ENCODE peak calls at places on chromosomes 12 and 14, in nine cellular contexts. O, J, T, E, Z, A, Q, Y and G are unnamed samples.

GRCh38 chr12:59736359-59736758 is 140.5 kb downstream of the SLC16A7 start:
- DNase-seq in O (no peak), J (no peak), T (no peak), E (no peak), Z (no peak), A (no peak), Q (no peak), Y (no peak), G (no peak)

GRCh38 chr14:80395031-80395430 is 183.7 kb upstream of the DIO2 start:
- DNase-seq in O (no peak), J (no peak), T (no peak), E (no peak), Z (peak), A (no peak), Q (no peak), Y (no peak), G (peak)

GRCh38 chr12:130137141-130138018 is 24.9 kb upstream of the FZD10 start:
- DNase-seq in O (no peak), J (no peak), T (no peak), E (no peak), Z (no peak), A (peak), Q (no peak), Y (no peak), G (no peak)

GRCh38 chr14:96272777-96273471 is 16.9 kb downstream of the BDKRB1 start:
- DNase-seq in O (no peak), J (peak), T (peak), E (no peak), Z (no peak), A (peak), Q (no peak), Y (no peak), G (no peak)

GRCh38 chr14:62158779-62159178 is 396.6 kb downstream of the SNAPC1 start:
- DNase-seq in O (no peak), J (no peak), T (no peak), E (no peak), Z (no peak), A (no peak), Q (no peak), Y (no peak), G (no peak)

GRCh38 chr12:88562151-88562550 is 18.1 kb downstream of the KITLG start:
- DNase-seq in O (no peak), J (no peak), T (no peak), E (no peak), Z (no peak), A (no peak), Q (no peak), Y (no peak), G (no peak)

GRCh38 chr12:126084480-126084879 is 1019.2 kb downstream of the AACS start:
- DNase-seq in O (no peak), J (no peak), T (no peak), E (no peak), Z (no peak), A (no peak), Q (no peak), Y (no peak), G (no peak)

GRCh38 chr12:55194382-55194781 is 26.4 kb upstream of the OR10A7 start:
- DNase-seq in O (no peak), J (no peak), T (no peak), E (no peak), Z (no peak), A (no peak), Q (no peak), Y (no peak), G (no peak)

GRCh38 chr12:88339966-88340365 is 197.9 kb downstream of the TMTC3 start:
- DNase-seq in O (no peak), J (peak), T (no peak), E (no peak), Z (peak), A (no peak), Q (no peak), Y (no peak), G (no peak)

GRCh38 chr14:66174453-66174891 is 311.7 kb upstream of the CCDC196 start:
- DNase-seq in O (no peak), J (no peak), T (no peak), E (no peak), Z (no peak), A (no peak), Q (peak), Y (peak), G (no peak)

GRCh38 chr14:42806909-42807315 is 1200.2 kb downstream of the LRFN5 start:
- DNase-seq in O (no peak), J (peak), T (no peak), E (peak), Z (no peak), A (no peak), Q (peak), Y (peak), G (no peak)

GRCh38 chr12:31370645-31371620 is 45.0 kb upstream of the SINHCAF start:
- DNase-seq in O (no peak), J (no peak), T (no peak), E (no peak), Z (no peak), A (no peak), Q (peak), Y (peak), G (no peak)

GRCh38 chr12:75550401-75550851 is 39.0 kb upstream of the KRR1 start:
- DNase-seq in O (no peak), J (no peak), T (no peak), E (no peak), Z (no peak), A (no peak), Q (peak), Y (peak), G (no peak)

GRCh38 chr12:102735104-102735503 is 181.9 kb downstream of the PAH start:
- DNase-seq in O (no peak), J (no peak), T (no peak), E (no peak), Z (no peak), A (no peak), Q (no peak), Y (no peak), G (no peak)

GRCh38 chr14:32761381-32761968 is 177.2 kb upstream of the NPAS3 start:
- DNase-seq in O (no peak), J (peak), T (no peak), E (no peak), Z (peak), A (no peak), Q (peak), Y (peak), G (no peak)

GRCh38 chr12:51070004-51070403 is 13.4 kb downstream of the CSRNP2 start:
- DNase-seq in O (no peak), J (peak), T (no peak), E (no peak), Z (peak), A (no peak), Q (peak), Y (peak), G (no peak)

GRCh38 chr14:22052795-22053194 is 379.2 kb upstream of the OR4E1 start:
- DNase-seq in O (no peak), J (no peak), T (no peak), E (no peak), Z (no peak), A (no peak), Q (no peak), Y (no peak), G (no peak)

GRCh38 chr12:22625671-22626251 is 790 bp downstream of the ETNK1 start:
- DNase-seq in O (peak), J (peak), T (no peak), E (no peak), Z (peak), A (peak), Q (peak), Y (peak), G (no peak)

GRCh38 chr12:22627351-22627750 is 2.4 kb downstream of the ETNK1 start:
- DNase-seq in O (no peak), J (no peak), T (no peak), E (no peak), Z (no peak), A (no peak), Q (no peak), Y (no peak), G (no peak)

GRCh38 chr12:22626429-22626828 is 1.5 kb downstream of the ETNK1 start:
- DNase-seq in O (no peak), J (peak), T (no peak), E (no peak), Z (peak), A (no peak), Q (peak), Y (peak), G (no peak)

GRCh38 chr12:22624908-22625646 is at the start of gene ETNK1:
- DNase-seq in O (peak), J (peak), T (peak), E (peak), Z (peak), A (peak), Q (peak), Y (peak), G (peak)

DNA sequence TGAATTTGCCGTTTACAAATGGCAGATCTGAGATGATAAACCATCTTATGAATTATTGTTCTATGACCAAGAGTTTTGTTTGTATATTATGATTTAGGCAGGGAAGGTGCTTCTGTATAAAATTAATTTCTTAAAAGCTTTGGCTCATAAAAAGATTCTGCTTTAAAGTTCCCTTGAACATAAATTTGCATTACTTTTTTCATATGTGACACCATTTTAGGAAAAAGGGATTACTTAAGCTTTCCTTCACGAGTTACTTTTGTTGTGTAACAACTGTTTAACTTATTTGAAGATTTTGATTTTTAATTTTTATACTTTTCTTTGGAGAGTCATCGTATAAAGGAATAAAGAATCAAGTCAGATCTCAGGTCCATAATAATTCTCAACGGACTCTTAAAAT is 3.3 kb downstream of the ETNK1 start:
- DNase-seq in O (no peak), J (no peak), T (no peak), E (no peak), Z (no peak), A (no peak), Q (no peak), Y (no peak), G (no peak)
- H3K4me3 ChIP-seq in O (peak), J (no peak), T (no peak), E (peak), Z (no peak), A (peak), Q (no peak), Y (peak), G (no peak)

GRCh38 chr14:58636129-58636528 is 1.6 kb upstream of the DACT1 start:
- DNase-seq in O (no peak), J (no peak), T (no peak), E (no peak), Z (no peak), A (no peak), Q (no peak), Y (no peak), G (no peak)

GRCh38 chr14:58639842-58640484 is 2.2 kb downstream of the DACT1 start:
- DNase-seq in O (no peak), J (peak), T (no peak), E (peak), Z (peak), A (peak), Q (peak), Y (peak), G (peak)

GRCh38 chr14:58638231-58639205 is 756 bp downstream of the DACT1 start:
- DNase-seq in O (no peak), J (peak), T (no peak), E (no peak), Z (peak), A (peak), Q (peak), Y (peak), G (no peak)

GRCh38 chr14:58637040-58637390 is 747 bp upstream of the DACT1 start:
- DNase-seq in O (no peak), J (peak), T (peak), E (peak), Z (peak), A (peak), Q (peak), Y (peak), G (peak)

GRCh38 chr14:58637391-58638230 is at the start of gene DACT1:
- DNase-seq in O (peak), J (peak), T (peak), E (peak), Z (peak), A (peak), Q (peak), Y (peak), G (peak)
- TF ChIP-seq CTCF in O (no peak), J (no peak), T (no peak), E (no peak), Z (no peak), A (peak), Q (no peak), Y (no peak), G (no peak)

GRCh38 chr14:71320734-71321555 is 413.7 kb downstream of the PCNX1 start:
- DNase-seq in O (peak), J (peak), T (peak), E (no peak), Z (peak), A (peak), Q (peak), Y (peak), G (no peak)

GRCh38 chr14:71319646-71320045 is 412.4 kb downstream of the PCNX1 start:
- DNase-seq in O (peak), J (peak), T (no peak), E (no peak), Z (peak), A (peak), Q (peak), Y (peak), G (no peak)

GRCh38 chr14:71318097-71318459 is 410.8 kb downstream of the PCNX1 start:
- DNase-seq in O (no peak), J (no peak), T (no peak), E (no peak), Z (no peak), A (no peak), Q (no peak), Y (no peak), G (no peak)

GRCh38 chr14:71321556-71322315 is 414.5 kb downstream of the PCNX1 start:
- DNase-seq in O (peak), J (peak), T (no peak), E (no peak), Z (peak), A (peak), Q (peak), Y (peak), G (no peak)

GRCh38 chr14:71320107-71320733 is 413.0 kb downstream of the PCNX1 start:
- DNase-seq in O (peak), J (peak), T (peak), E (peak), Z (peak), A (peak), Q (peak), Y (peak), G (peak)
- H3K4me3 ChIP-seq in O (peak), J (peak), T (peak), E (peak), Z (peak), A (peak), Q (peak), Y (peak), G (peak)

GRCh38 chr12:95721320-95721719 is 69.2 kb downstream of the NTN4 start:
- DNase-seq in O (no peak), J (no peak), T (no peak), E (no peak), Z (peak), A (peak), Q (no peak), Y (no peak), G (no peak)
- TF ChIP-seq CTCF in O (peak), J (peak), T (no peak), E (peak), Z (peak), A (no peak), Q (no peak), Y (no peak), G (peak)

GRCh38 chr12:113090740-113091139 is 34.2 kb downstream of the DTX1 start:
- DNase-seq in O (no peak), J (no peak), T (no peak), E (no peak), Z (no peak), A (no peak), Q (no peak), Y (no peak), G (no peak)

GRCh38 chr12:113091506-113091905 is 35.0 kb downstream of the DTX1 start:
- DNase-seq in O (no peak), J (no peak), T (no peak), E (no peak), Z (no peak), A (no peak), Q (no peak), Y (no peak), G (no peak)

GRCh38 chr12:113094738-113095137 is 38.2 kb downstream of the DTX1 start:
- DNase-seq in O (no peak), J (no peak), T (no peak), E (no peak), Z (no peak), A (no peak), Q (no peak), Y (no peak), G (no peak)

GRCh38 chr12:113093409-113094101 is 37.0 kb downstream of the DTX1 start:
- DNase-seq in O (no peak), J (no peak), T (no peak), E (no peak), Z (no peak), A (no peak), Q (no peak), Y (no peak), G (no peak)

DNA sequence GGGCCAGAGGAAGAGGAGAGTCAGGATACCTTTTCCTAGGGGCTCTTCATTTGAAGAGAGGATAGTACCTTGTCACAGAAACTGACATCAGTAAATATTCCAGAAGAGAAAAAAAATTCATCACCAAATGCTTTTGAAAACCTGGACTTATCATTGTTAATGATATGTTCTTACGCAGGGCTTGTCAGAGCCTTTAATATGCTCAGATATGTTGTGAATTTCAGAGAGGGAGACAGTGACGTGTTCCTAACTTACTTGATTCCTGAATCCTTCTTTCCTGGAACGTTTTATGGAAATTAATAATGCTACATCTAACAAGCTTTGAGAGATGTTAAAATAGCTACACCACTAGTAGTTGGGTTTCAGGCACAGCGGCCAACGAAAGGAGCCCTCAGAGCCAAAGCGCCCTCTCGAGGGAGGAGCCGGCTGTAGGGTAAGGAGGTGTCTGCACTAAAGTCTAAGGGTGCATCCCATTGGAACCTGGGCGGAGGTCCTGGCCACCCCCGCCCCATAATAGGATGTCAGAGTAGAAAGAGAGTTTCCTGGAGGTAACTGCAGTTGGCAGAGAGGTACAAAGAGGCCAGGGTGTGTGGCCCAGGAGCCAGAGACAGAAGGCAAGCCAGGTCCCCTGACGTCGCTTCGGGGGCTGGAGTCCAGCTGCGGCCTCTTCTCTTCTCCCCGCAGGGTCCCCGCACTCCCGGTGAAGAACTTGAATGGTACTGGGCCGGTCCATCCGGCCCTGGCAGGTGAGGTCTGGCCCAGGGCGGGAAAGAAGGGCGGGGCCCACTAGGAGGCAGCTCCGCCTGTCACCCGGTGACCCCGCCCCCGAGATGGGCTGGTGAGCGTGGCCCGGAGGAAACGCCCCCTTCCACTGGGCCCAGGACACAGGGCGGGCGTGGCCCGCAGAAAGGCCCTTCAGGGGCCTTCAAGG is 36.2 kb downstream of the DTX1 start:
- DNase-seq in O (no peak), J (no peak), T (peak), E (no peak), Z (no peak), A (peak), Q (no peak), Y (peak), G (no peak)
- H3K4me3 ChIP-seq in O (no peak), J (no peak), T (no peak), E (no peak), Z (no peak), A (peak), Q (no peak), Y (no peak), G (no peak)

DNA sequence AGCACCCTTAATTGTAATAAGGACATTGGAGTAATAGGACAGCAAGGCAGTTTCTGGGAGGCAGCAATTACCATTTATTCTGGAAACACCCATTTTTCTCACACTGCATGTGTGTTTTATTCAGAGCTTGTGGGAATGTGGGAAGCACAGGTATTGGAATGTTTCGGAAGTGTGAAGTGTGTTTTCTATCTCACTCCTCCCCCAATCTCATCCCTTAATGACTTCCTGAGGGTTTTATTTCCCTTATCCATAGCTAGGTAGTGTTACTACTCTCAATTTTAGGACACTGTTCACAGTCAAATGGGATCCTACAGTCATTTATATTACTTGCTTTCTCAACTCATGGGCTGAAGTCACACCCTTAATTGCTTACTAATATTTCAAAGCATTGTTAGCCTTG is 20.3 kb downstream of the PCBP2 start:
- DNase-seq in O (no peak), J (no peak), T (no peak), E (no peak), Z (no peak), A (no peak), Q (no peak), Y (no peak), G (no peak)
- TF ChIP-seq CTCF in O (no peak), J (no peak), T (no peak), E (no peak), Z (no peak), A (no peak), Q (no peak), Y (no peak), G (no peak)

GRCh38 chr12:89907659-89908058 is 199.0 kb upstream of the ATP2B1 start:
- DNase-seq in O (no peak), J (no peak), T (no peak), E (no peak), Z (no peak), A (no peak), Q (no peak), Y (no peak), G (no peak)
- H3K4me3 ChIP-seq in O (no peak), J (no peak), T (no peak), E (no peak), Z (no peak), A (no peak), Q (no peak), Y (no peak), G (no peak)

DNA sequence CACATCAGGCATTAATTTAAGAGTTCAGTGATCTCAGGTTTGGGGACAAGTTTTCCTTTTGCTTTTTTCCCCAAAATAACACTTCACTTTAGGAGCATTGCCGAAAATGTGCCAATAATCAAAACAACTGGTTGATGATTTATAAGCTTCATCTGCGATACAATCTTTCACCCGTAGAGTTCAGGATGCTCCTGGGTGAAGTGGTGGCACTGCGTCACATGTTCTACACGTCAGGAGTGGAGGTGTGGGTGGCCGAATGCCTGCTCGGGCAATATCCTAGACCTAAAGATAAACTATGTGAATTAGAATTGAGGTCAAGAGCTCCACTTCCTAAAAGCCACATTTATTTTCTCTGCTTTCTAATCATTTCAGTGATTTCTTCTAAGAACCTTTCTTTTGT is 70.9 kb upstream of the DICER1 start:
- DNase-seq in O (no peak), J (no peak), T (peak), E (no peak), Z (no peak), A (no peak), Q (no peak), Y (no peak), G (no peak)
- TF ChIP-seq CTCF in O (no peak), J (no peak), T (no peak), E (no peak), Z (no peak), A (no peak), Q (no peak), Y (no peak), G (no peak)

GRCh38 chr12:4274960-4275868 is 1.7 kb downstream of the CCND2 start:
- DNase-seq in O (no peak), J (peak), T (peak), E (no peak), Z (no peak), A (no peak), Q (no peak), Y (no peak), G (no peak)

GRCh38 chr12:4274396-4274959 is 916 bp downstream of the CCND2 start:
- DNase-seq in O (no peak), J (no peak), T (no peak), E (no peak), Z (no peak), A (no peak), Q (no peak), Y (no peak), G (no peak)

GRCh38 chr12:4277205-4277543 is 3.6 kb downstream of the CCND2 start:
- DNase-seq in O (no peak), J (no peak), T (no peak), E (no peak), Z (no peak), A (no peak), Q (no peak), Y (no peak), G (no peak)

GRCh38 chr12:4276524-4277204 is 3.1 kb downstream of the CCND2 start:
- DNase-seq in O (peak), J (peak), T (peak), E (peak), Z (peak), A (peak), Q (peak), Y (peak), G (peak)

GRCh38 chr12:4275869-4276253 is 2.3 kb downstream of the CCND2 start:
- DNase-seq in O (no peak), J (no peak), T (no peak), E (no peak), Z (no peak), A (no peak), Q (no peak), Y (no peak), G (no peak)
- H3K4me3 ChIP-seq in O (peak), J (peak), T (no peak), E (peak), Z (no peak), A (peak), Q (peak), Y (peak), G (no peak)